ENCODE peak calls at places on chromosomes 13 and 19, in nine cellular contexts. L is uterus, X is PC-9, N is heart right ventricle, H is mucosa of descending colon, M is amygdala, B is sigmoid colon, V is mammary epithelial cell, D is stomach. U is an unnamed sample.

GRCh38 chr13:35923347-35923746 is 207.8 kb downstream of the DCLK1 start:
- DNase-seq in L (no peak), X (peak; percentile 69), N (peak; percentile 15), H (no peak), M (no peak), B (no peak), V (peak; percentile 45), D (no peak), U (no peak)

GRCh38 chr13:110014719-110015118 is 228.3 kb upstream of the IRS2 start:
- DNase-seq in L (no peak), X (no peak), N (no peak), H (no peak), M (no peak), B (no peak), V (no peak), D (no peak), U (no peak)

GRCh38 chr19:49157445-49158224 is at the start of gene TRPM4:
- DNase-seq in L (peak; percentile 80), X (peak; percentile 94), N (peak; percentile 97), H (peak; percentile 98), M (peak; percentile 43), B (peak; percentile 93), V (peak; percentile 82), D (peak; percentile 96), U (peak; percentile 95)

GRCh38 chr13:110836600-110836903 is 78.3 kb downstream of the ANKRD10 start:
- DNase-seq in L (no peak), X (no peak), N (no peak), H (no peak), M (no peak), B (no peak), V (no peak), D (no peak), U (no peak)

GRCh38 chr19:14409157-14410053 is 9.7 kb downstream of the DDX39A start:
- DNase-seq in L (no peak), X (no peak), N (no peak), H (no peak), M (no peak), B (no peak), V (no peak), D (no peak), U (no peak)

GRCh38 chr19:49881672-49882394 is 4.3 kb downstream of the TBC1D17 start:
- DNase-seq in L (peak; percentile 14), X (no peak), N (no peak), H (no peak), M (no peak), B (no peak), V (no peak), D (no peak), U (no peak)

GRCh38 chr13:104140557-104140956 is 1074.3 kb upstream of the SLC10A2 start:
- DNase-seq in L (no peak), X (no peak), N (no peak), H (no peak), M (no peak), B (no peak), V (peak; percentile 19), D (no peak), U (no peak)

GRCh38 chr19:492091-492531 is 4.2 kb upstream of the MADCAM1 start:
- DNase-seq in L (no peak), X (no peak), N (no peak), H (no peak), M (no peak), B (no peak), V (no peak), D (no peak), U (no peak)

GRCh38 chr13:36282818-36283432 is 14.7 kb downstream of the CCDC169 start:
- DNase-seq in L (no peak), X (no peak), N (no peak), H (no peak), M (no peak), B (no peak), V (peak; percentile 24), D (no peak), U (no peak)

GRCh38 chr19:13099073-13099999 is 3.3 kb downstream of the LYL1 start:
- DNase-seq in L (peak; percentile 70), X (no peak), N (peak; percentile 81), H (peak; percentile 86), M (no peak), B (peak; percentile 91), V (no peak), D (peak; percentile 78), U (peak; percentile 88)

GRCh38 chr13:30739646-30740642 is 4.6 kb downstream of the ALOX5AP start:
- DNase-seq in L (no peak), X (peak; percentile 15), N (no peak), H (no peak), M (no peak), B (no peak), V (peak; percentile 92), D (peak; percentile 27), U (no peak)

GRCh38 chr13:87094646-87095045 is 576.5 kb upstream of the SLITRK5 start:
- DNase-seq in L (no peak), X (no peak), N (no peak), H (no peak), M (no peak), B (no peak), V (no peak), D (no peak), U (no peak)

U was measured in aorta.